ENCODE peak calls at places on chromosomes 4 and X, in four cellular contexts. Z is K562, Q is HL-60, I is GM12878. D is an unnamed sample.

GRCh38 chr4:37985730-37986275 is 25.6 kb downstream of the PTTG2 start:
- DNase-seq in Z (no peak), I (no peak), Q (no peak), D (no peak)

GRCh38 chr4:136320471-136320813 is 1211.9 kb downstream of the PCDH18 start:
- DNase-seq in Z (no peak), Q (no peak), I (no peak), D (no peak)

GRCh38 chr4:100288811-100289529 is 98.7 kb upstream of the DDIT4L start:
- DNase-seq in I (no peak), Z (no peak), Q (no peak), D (no peak)

GRCh38 chr4:25633541-25633940 is 22.1 kb upstream of the SLC34A2 start:
- DNase-seq in Z (no peak), Q (no peak), I (no peak), D (no peak)

GRCh38 chrX:119692241-119693031 is 532 bp downstream of the SEPTIN6 start:
- DNase-seq in I (no peak), Z (peak), Q (peak), D (no peak)

GRCh38 chr4:168701061-168701460 is 204.2 kb downstream of the PALLD start:
- DNase-seq in I (no peak), Q (no peak), Z (no peak), D (no peak)

GRCh38 chrX:15988661-15989603 is 134.3 kb upstream of the AP1S2 start:
- DNase-seq in I (no peak), Q (no peak), Z (no peak), D (no peak)

GRCh38 chrX:9644335-9644734 is 121.3 kb downstream of the GPR143 start:
- DNase-seq in Z (no peak), I (peak), Q (no peak), D (no peak)

GRCh38 chr4:88357262-88357661 is 21.4 kb upstream of the HERC6 start:
- DNase-seq in I (no peak), Z (no peak), Q (no peak), D (no peak)

GRCh38 chrX:131617182-131617581 is 73.3 kb downstream of the OR13H1 start:
- DNase-seq in Q (no peak), Z (no peak), I (no peak), D (no peak)

GRCh38 chr4:153651961-153652784 is 31.9 kb upstream of the TLR2 start:
- DNase-seq in I (no peak), Q (no peak), Z (no peak), D (no peak)

GRCh38 chr4:145819246-145820181 is 119.1 kb downstream of the ZNF827 start:
- DNase-seq in I (no peak), Q (no peak), Z (no peak), D (no peak)

GRCh38 chrX:73206366-73206765 is 8.3 kb downstream of the NAP1L2 start:
- DNase-seq in Q (no peak), Z (no peak), I (no peak), D (no peak)

GRCh38 chr4:139532951-139533350 is 23.1 kb downstream of the SETD7 start:
- DNase-seq in Z (no peak), Q (no peak), I (no peak), D (no peak)

GRCh38 chrX:13467243-13467642 is 102.2 kb upstream of the EGFL6 start:
- DNase-seq in Z (no peak), Q (no peak), I (no peak), D (no peak)

GRCh38 chrX:11886745-11887144 is 128.7 kb downstream of the MSL3 start:
- DNase-seq in Z (no peak), Q (no peak), I (no peak), D (no peak)

GRCh38 chr4:21753084-21753760 is 195.3 kb downstream of the KCNIP4 start:
- DNase-seq in Z (no peak), Q (no peak), I (no peak), D (no peak)

GRCh38 chr4:94406668-94407437 is 44.9 kb upstream of the PDLIM5 start:
- DNase-seq in Z (peak), Q (no peak), I (peak), D (no peak)

GRCh38 chr4:143514432-143514831 is 930 bp downstream of the SMARCA5 start:
- DNase-seq in I (no peak), Q (no peak), Z (peak), D (peak)

GRCh38 chrX:47807548-47807947 is 29.2 kb upstream of the ZNF81 start:
- DNase-seq in Z (no peak), Q (no peak), I (no peak), D (no peak)

GRCh38 chr4:151770154-151770553 is 9.3 kb upstream of the GATB start:
- DNase-seq in Z (no peak), I (no peak), Q (no peak), D (no peak)

GRCh38 chr4:151772322-151772721 is 11.5 kb upstream of the GATB start:
- DNase-seq in I (no peak), Q (no peak), Z (no peak), D (no peak)

GRCh38 chr4:151766691-151767090 is 5.9 kb upstream of the GATB start:
- DNase-seq in Z (no peak), Q (no peak), I (no peak), D (no peak)

GRCh38 chr4:151771664-151772063 is 10.9 kb upstream of the GATB start:
- DNase-seq in I (no peak), Q (no peak), Z (no peak), D (no peak)

GRCh38 chr4:151768835-151769234 is 8.0 kb upstream of the GATB start:
- DNase-seq in Z (no peak), I (no peak), Q (no peak), D (no peak)
- TF ChIP-seq POLR2AphosphoS5 in Z (no peak), I (no peak), Q (no peak), D (no peak)

GRCh38 chrX:109926118-109926517 is 76.8 kb upstream of the TMEM164 start:
- DNase-seq in I (no peak), Z (no peak), Q (no peak), D (no peak)

GRCh38 chrX:109925656-109926055 is 77.3 kb upstream of the TMEM164 start:
- DNase-seq in Z (no peak), I (no peak), Q (no peak), D (no peak)

GRCh38 chrX:109928596-109929335 is 74.1 kb upstream of the TMEM164 start:
- DNase-seq in I (no peak), Q (no peak), Z (no peak), D (no peak)

GRCh38 chrX:109927663-109928273 is 75.1 kb upstream of the TMEM164 start:
- DNase-seq in I (no peak), Q (no peak), Z (no peak), D (no peak)

GRCh38 chrX:109926743-109927662 is 75.9 kb upstream of the TMEM164 start:
- DNase-seq in Q (no peak), I (no peak), Z (peak), D (no peak)
- TF ChIP-seq SPI1 in Q (no peak), I (no peak), Z (no peak), D (no peak)

GRCh38 chrX:57595381-57595811 is 3.6 kb downstream of the ZXDB start:
- DNase-seq in I (no peak), Q (no peak), Z (no peak), D (no peak)
- TF ChIP-seq POLR2AphosphoS5 in I (no peak), Q (no peak), Z (no peak), D (no peak)

GRCh38 chrX:72122621-72123275 is 9.0 kb downstream of the RTL5 start:
- DNase-seq in Q (no peak), I (no peak), Z (no peak), D (no peak)

GRCh38 chrX:72124540-72125201 is 7.0 kb downstream of the RTL5 start:
- DNase-seq in I (no peak), Q (no peak), Z (no peak), D (no peak)

GRCh38 chrX:72120798-72121197 is 10.9 kb downstream of the RTL5 start:
- DNase-seq in Q (no peak), I (no peak), Z (no peak), D (no peak)

GRCh38 chrX:72123471-72124185 is 8.1 kb downstream of the RTL5 start:
- DNase-seq in Q (peak), Z (no peak), I (no peak), D (no peak)

DNA sequence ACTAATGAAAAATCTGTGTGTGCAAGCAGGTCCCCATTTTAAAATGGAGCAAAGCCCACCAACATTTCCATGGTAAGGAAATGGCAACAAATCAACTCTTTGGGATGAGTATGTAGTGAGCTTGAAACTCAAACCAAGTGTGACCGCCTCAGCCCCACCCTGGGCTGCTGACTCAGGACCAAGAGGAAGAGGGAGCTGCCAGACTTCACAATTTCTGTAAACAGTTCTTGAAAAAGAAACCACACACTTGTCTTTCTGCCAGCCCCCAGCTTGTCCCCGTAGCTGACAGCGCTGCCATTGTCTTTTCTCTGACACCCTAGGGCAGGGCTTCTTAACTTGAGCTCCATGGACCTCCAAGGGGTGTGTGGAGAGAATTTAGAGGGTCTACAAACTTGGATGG is 10.3 kb downstream of the RTL5 start:
- DNase-seq in Q (no peak), Z (no peak), I (no peak), D (no peak)
- TF ChIP-seq SPI1 in Q (no peak), Z (no peak), I (no peak), D (peak)

DNA sequence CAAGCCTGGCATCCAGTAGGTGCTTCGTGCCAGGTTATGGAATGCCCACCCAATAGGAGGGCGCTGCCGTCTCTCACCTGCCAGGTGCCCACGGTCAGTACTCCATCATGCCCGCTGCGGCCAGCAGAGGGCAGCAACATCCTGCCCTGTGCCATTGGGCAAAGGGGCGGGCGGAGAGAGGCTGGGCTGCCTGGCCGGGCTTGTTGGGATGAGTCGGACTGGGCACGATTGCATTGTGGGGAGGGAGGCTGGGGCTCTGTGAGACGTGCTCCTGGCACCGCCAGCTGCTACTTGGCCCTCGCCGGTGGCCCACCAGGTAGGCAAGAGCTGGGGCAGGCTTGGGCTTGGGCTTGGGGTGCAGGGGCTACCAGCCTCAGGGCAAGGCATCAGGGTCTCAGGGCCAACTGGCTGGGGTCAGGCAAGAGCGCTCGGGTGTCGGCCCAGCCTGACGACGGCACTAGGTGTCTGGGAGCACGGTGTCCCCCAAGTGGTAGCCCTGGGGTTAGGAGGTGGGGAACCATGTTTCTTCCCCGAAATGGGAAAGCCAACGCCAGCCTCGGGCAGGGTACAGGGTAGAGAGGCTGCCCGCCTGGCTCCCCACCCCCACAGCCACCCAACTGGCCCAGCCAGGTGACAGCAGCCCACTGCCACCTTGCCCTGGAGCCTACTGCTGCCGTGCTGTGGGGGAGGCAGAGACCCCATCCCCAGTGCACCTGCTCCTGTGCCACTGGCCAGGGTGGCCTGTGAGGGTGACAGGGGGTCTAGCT is at the start of gene PLXNB3:
- DNase-seq in Q (peak), I (peak), Z (peak), D (peak)
- TF ChIP-seq POLR2AphosphoS5 in Q (no peak), I (no peak), Z (no peak), D (no peak)

DNA sequence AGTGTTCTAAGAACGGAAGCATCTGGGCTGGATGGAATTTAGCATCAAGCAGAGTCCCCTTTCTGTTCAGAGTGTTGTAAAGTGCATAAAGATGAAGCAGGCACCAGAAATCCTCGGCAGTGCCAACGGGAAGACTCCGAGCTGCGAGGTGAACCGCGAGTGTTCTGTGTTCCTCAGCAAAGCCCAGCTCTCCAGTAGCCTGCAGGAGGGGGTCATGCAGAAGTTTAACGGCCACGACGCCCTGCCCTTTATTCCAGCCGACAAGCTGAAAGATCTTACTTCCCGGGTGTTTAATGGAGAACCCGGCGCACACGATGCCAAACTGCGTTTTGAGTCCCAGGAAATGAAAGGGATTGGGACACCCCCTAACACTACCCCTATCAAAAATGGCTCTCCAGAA is 29.4 kb downstream of the NSD2 start:
- DNase-seq in Z (no peak), I (no peak), Q (no peak), D (no peak)
- TF ChIP-seq SPI1 in Z (no peak), I (no peak), Q (no peak), D (no peak)

D was measured in GM12891.